ENCODE peak calls at places on chromosomes 3 and 15, in ten cellular contexts. G is psoas muscle, K is heart right ventricle, F is RWPE1, O is IMR-90, M is right atrium auricular region, Q is colonic mucosa, E is H1, D is H9, P is ovary. I is an unnamed sample.

GRCh38 chr15:29613951-29614382 is 208.3 kb downstream of the TJP1 start:
- DNase-seq in G (no peak), K (no peak), F (peak; percentile 34), O (no peak), M (no peak), Q (no peak), E (peak; percentile 67), D (peak; percentile 69), P (no peak), I (no peak)

GRCh38 chr3:157573780-157574378 is 70.7 kb upstream of the VEPH1 start:
- DNase-seq in G (no peak), K (no peak), F (no peak), O (peak; percentile 43), M (no peak), Q (no peak), E (no peak), D (no peak), P (no peak), I (no peak)

GRCh38 chr3:11379238-11379823 is 107.1 kb downstream of the ATG7 start:
- DNase-seq in G (no peak), K (no peak), F (peak; percentile 19), O (peak; percentile 70), M (no peak), Q (no peak), E (no peak), D (no peak), P (no peak), I (no peak)

GRCh38 chr15:100788731-100789105 is 90.9 kb upstream of the ALDH1A3 start:
- DNase-seq in G (no peak), K (peak; percentile 1), F (no peak), O (no peak), M (peak; percentile 48), Q (peak; percentile 8), E (peak; percentile 28), D (no peak), P (no peak), I (no peak)

GRCh38 chr3:51386852-51387229 is 1.8 kb downstream of the MANF start:
- DNase-seq in G (no peak), K (no peak), F (no peak), O (no peak), M (peak; percentile 53), Q (no peak), E (peak; percentile 27), D (no peak), P (no peak), I (no peak)

GRCh38 chr3:146200461-146201220 is 39.7 kb upstream of the PLOD2 start:
- DNase-seq in G (no peak), K (no peak), F (no peak), O (no peak), M (no peak), Q (no peak), E (no peak), D (no peak), P (no peak), I (no peak)

GRCh38 chr15:32657198-32657886 is 15.8 kb downstream of the SCG5 start:
- DNase-seq in G (no peak), K (no peak), F (peak; percentile 42), O (no peak), M (no peak), Q (no peak), E (peak; percentile 13), D (no peak), P (no peak), I (peak; percentile 51)

GRCh38 chr15:55515991-55516776 is 8.2 kb upstream of the DNAAF4 start:
- DNase-seq in G (no peak), K (no peak), F (no peak), O (no peak), M (no peak), Q (no peak), E (no peak), D (no peak), P (no peak), I (no peak)

GRCh38 chr3:190435618-190436017 is 14.1 kb downstream of the TMEM207 start:
- DNase-seq in G (no peak), K (no peak), F (peak; percentile 15), O (peak; percentile 12), M (no peak), Q (no peak), E (no peak), D (no peak), P (no peak), I (no peak)

GRCh38 chr3:13594146-13594545 is 45.2 kb downstream of the FBLN2 start:
- DNase-seq in G (no peak), K (no peak), F (no peak), O (no peak), M (no peak), Q (no peak), E (no peak), D (no peak), P (no peak), I (no peak)

GRCh38 chr3:31253782-31254181 is 278.9 kb upstream of the STT3B start:
- DNase-seq in G (no peak), K (no peak), F (no peak), O (no peak), M (no peak), Q (no peak), E (no peak), D (no peak), P (no peak), I (no peak)

GRCh38 chr3:36944012-36944640 is 728 bp downstream of the TRANK1 start:
- DNase-seq in G (peak; percentile 74), K (peak; percentile 46), F (peak; percentile 40), O (peak; percentile 59), M (peak; percentile 61), Q (peak; percentile 67), E (no peak), D (peak; percentile 68), P (peak; percentile 62), I (no peak)

DNA sequence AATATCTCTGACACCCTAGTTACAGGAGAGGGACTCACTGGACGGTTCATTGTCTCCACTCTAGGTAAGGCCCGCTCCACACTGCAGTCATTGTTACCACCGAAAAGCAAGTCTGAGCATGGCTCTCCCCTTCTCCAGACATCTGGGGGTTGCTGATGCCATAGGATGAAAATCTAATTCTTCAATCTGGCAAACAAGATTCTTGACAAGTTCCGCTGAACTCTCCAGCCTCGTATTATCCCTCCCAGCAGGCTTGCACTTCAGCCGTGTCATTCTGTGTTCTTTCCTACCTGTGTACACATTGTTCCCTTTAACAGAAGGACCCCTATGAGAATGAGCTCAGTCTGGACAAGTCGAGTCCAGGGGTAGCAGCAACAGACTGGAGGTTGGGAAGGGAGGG is 152.3 kb upstream of the NR2E3 start:
- DNase-seq in G (no peak), K (no peak), F (no peak), O (no peak), M (no peak), Q (no peak), E (no peak), D (no peak), P (no peak), I (no peak)
- H3K27ac ChIP-seq in G (no peak overlapping the region), K (no peak overlapping the region), F (no peak overlapping the region), O (no peak overlapping the region), M (no peak overlapping the region), Q (no peak overlapping the region), E (no peak overlapping the region), D (no peak overlapping the region), P (no peak overlapping the region), I (no peak overlapping the region)

DNA sequence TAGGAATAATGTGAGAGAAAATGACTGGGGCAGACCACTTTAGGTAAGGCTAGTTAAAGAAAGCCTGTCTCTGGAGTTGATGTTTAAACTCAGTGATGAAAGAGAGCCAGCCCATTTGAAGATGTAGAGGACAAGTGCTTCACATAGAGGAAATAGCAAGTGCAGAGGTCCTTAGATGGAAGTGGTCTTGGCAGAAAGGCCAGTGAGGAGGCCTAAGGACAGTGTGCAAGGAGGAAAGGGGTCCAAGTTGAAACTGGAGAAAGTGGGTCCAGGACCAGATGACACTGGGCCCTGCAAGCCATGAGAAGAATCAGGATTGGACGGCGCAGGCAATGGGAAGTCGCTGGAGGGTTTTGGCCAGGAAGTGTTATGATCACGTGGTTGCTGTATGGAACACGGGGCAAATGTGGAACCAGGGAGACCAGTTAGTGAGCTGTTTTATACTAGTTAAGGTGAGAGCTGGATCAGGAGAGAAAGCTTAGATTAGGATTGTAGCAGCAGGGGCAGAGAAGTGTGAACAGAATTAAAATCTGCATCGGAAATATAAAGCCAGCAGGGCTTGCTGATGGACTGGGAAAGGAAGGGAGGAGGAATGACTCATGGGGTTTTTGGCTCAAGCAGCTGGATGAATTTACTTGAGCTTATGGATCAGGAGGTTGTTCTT is 48.0 kb upstream of the SCAANT1 start:
- DNase-seq in G (peak; percentile 61), K (no peak), F (peak; percentile 48), O (peak; percentile 84), M (no peak), Q (peak; percentile 41), E (no peak), D (no peak), P (no peak), I (no peak)
- H3K27ac ChIP-seq in G (peak overlapping the region; percentile 69), K (no peak overlapping the region), F (peak overlapping the region; percentile 79), O (peak overlapping the region; percentile 7), M (peak overlapping the region; percentile 52), Q (no peak overlapping the region), E (no peak overlapping the region), D (no peak overlapping the region), P (no peak overlapping the region), I (peak overlapping the region; percentile 23)

DNA sequence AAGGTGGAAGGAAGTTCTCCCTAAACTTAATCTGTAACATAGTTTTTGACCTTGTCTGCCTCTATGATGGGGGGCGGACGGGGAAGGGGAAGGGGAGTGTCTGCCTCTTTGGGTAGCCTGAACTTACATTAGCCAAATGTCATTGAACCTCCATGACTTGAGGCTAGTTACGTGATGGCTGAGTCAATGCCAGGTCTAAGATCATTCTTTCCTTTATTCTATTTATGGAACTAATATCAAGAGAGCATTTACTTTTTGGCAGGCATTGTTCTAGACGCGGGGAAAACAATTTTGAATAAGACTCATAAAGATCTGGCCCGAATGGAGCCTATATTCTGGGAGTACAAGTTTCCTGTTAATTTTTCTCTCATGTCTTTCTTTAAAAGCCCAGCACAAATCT is 340.7 kb upstream of the C2CD4B start:
- DNase-seq in G (no peak), K (peak; percentile 52), F (no peak), O (no peak), M (no peak), Q (no peak), E (no peak), D (no peak), P (no peak), I (no peak)
- H3K27ac ChIP-seq in G (peak overlapping the region; percentile 81), K (peak overlapping the region; percentile 85), F (no peak overlapping the region), O (peak overlapping the region; percentile 66), M (peak overlapping the region; percentile 66), Q (no peak overlapping the region), E (no peak overlapping the region), D (no peak overlapping the region), P (no peak overlapping the region), I (no peak overlapping the region)

DNA sequence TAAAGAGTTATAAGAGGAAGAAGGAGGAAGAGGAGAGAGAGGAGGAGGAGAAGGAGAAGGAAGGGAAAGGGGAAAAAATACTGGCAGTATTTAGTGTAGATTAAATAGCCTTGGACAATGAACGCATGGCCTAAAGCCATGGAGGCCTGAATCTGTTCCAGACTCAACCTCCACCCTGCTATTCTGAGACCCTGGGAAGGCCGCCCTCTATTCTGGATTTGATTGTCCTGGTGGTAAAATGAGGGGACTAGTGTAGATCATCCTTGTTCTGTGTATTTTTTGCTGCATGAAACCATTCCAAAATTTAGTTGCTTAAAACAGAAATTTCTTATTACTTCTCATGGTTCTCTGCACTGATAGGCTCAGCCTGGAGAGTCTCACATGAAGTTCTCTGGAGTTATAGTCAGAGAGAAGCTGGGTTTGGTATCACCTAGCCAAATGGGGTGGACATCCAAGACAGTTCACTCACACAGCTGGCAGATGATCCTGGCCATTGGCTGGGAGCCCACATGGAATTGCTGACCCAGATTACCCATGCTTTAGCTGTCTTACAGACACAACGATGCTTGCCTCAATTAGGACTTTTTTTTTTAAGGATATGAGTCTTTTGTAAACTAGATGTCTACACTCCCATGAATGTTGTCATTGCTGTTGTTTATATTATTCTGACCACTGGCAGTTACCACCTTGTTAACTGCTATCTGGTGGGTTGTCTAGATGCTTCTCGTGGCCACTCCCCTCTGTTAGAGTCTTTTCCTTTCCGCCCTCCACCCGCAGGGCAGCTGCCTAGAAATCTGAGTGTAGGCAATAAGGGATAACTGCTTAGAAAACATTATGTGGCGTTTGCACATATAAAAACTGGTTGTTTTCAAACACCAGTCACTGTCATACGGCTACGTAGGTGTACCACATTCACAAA is 149.9 kb downstream of the SST start:
- DNase-seq in G (peak; percentile 59), K (peak; percentile 70), F (no peak), O (no peak), M (no peak), Q (no peak), E (no peak), D (no peak), P (peak; percentile 57), I (no peak)
- H3K27ac ChIP-seq in G (no peak overlapping the region), K (peak overlapping the region; percentile 27), F (no peak overlapping the region), O (no peak overlapping the region), M (no peak overlapping the region), Q (no peak overlapping the region), E (no peak overlapping the region), D (no peak overlapping the region), P (no peak overlapping the region), I (no peak overlapping the region)